ENCODE peak calls at places on chromosomes 11 and 22, in eight cellular contexts. One of them, this sample, is unnamed.

GRCh38 chr11:126158054-126158791 is 53.2 kb downstream of the RPUSD4 start:
- DNase-seq in stimulated activated CD4-positive, alpha-beta T cell treated with anti-CD3 and anti-CD28 coated beads, Interleukin-12 subunit alpha, Interleukin-12 subunit beta, amount 100 ng/mL, for 24 hours: no peak
- DNase-seq in activated CD4-positive, alpha-beta T cell treated with anti-CD3 and anti-CD28 coated beads for 36 hours: no peak
- DNase-seq in kidney glomerular epithelial cell: no peak
- DNase-seq in adrenal gland: no peak
- DNase-seq in caudate nucleus: no peak
- DNase-seq in NCI-H1092 treated with DMSO at 0.1 percent for 48 hours: no peak
- DNase-seq in MM.1S: no peak
- DNase-seq in this sample: no peak

GRCh38 chr11:122229078-122229477 is 113.1 kb upstream of the BLID start:
- DNase-seq in stimulated activated CD4-positive, alpha-beta T cell treated with anti-CD3 and anti-CD28 coated beads, Interleukin-12 subunit alpha, Interleukin-12 subunit beta, amount 100 ng/mL, for 24 hours: no peak
- DNase-seq in activated CD4-positive, alpha-beta T cell treated with anti-CD3 and anti-CD28 coated beads for 36 hours: no peak
- DNase-seq in kidney glomerular epithelial cell: peak
- DNase-seq in adrenal gland: no peak
- DNase-seq in caudate nucleus: no peak
- DNase-seq in NCI-H1092 treated with DMSO at 0.1 percent for 48 hours: no peak
- DNase-seq in MM.1S: no peak
- DNase-seq in this sample: no peak

GRCh38 chr11:117902001-117902855 is 25.8 kb upstream of the FXYD6 start:
- DNase-seq in stimulated activated CD4-positive, alpha-beta T cell treated with anti-CD3 and anti-CD28 coated beads, Interleukin-12 subunit alpha, Interleukin-12 subunit beta, amount 100 ng/mL, for 24 hours: no peak
- DNase-seq in activated CD4-positive, alpha-beta T cell treated with anti-CD3 and anti-CD28 coated beads for 36 hours: no peak
- DNase-seq in kidney glomerular epithelial cell: no peak
- DNase-seq in adrenal gland: no peak
- DNase-seq in caudate nucleus: no peak
- DNase-seq in NCI-H1092 treated with DMSO at 0.1 percent for 48 hours: no peak
- DNase-seq in MM.1S: no peak
- DNase-seq in this sample: no peak

GRCh38 chr11:44018127-44018521 is 29.7 kb upstream of the ACCSL start:
- DNase-seq in stimulated activated CD4-positive, alpha-beta T cell treated with anti-CD3 and anti-CD28 coated beads, Interleukin-12 subunit alpha, Interleukin-12 subunit beta, amount 100 ng/mL, for 24 hours: no peak
- DNase-seq in activated CD4-positive, alpha-beta T cell treated with anti-CD3 and anti-CD28 coated beads for 36 hours: no peak
- DNase-seq in kidney glomerular epithelial cell: no peak
- DNase-seq in adrenal gland: no peak
- DNase-seq in caudate nucleus: no peak
- DNase-seq in NCI-H1092 treated with DMSO at 0.1 percent for 48 hours: no peak
- DNase-seq in MM.1S: no peak
- DNase-seq in this sample: no peak

GRCh38 chr11:106842134-106842533 is 176.1 kb downstream of the GUCY1A2 start:
- DNase-seq in stimulated activated CD4-positive, alpha-beta T cell treated with anti-CD3 and anti-CD28 coated beads, Interleukin-12 subunit alpha, Interleukin-12 subunit beta, amount 100 ng/mL, for 24 hours: no peak
- DNase-seq in activated CD4-positive, alpha-beta T cell treated with anti-CD3 and anti-CD28 coated beads for 36 hours: no peak
- DNase-seq in kidney glomerular epithelial cell: no peak
- DNase-seq in adrenal gland: no peak
- DNase-seq in caudate nucleus: no peak
- DNase-seq in NCI-H1092 treated with DMSO at 0.1 percent for 48 hours: no peak
- DNase-seq in MM.1S: no peak
- DNase-seq in this sample: no peak

GRCh38 chr22:21761086-21761485 is 25.5 kb upstream of the YPEL1 start:
- DNase-seq in stimulated activated CD4-positive, alpha-beta T cell treated with anti-CD3 and anti-CD28 coated beads, Interleukin-12 subunit alpha, Interleukin-12 subunit beta, amount 100 ng/mL, for 24 hours: no peak
- DNase-seq in activated CD4-positive, alpha-beta T cell treated with anti-CD3 and anti-CD28 coated beads for 36 hours: peak
- DNase-seq in kidney glomerular epithelial cell: no peak
- DNase-seq in adrenal gland: no peak
- DNase-seq in caudate nucleus: no peak
- DNase-seq in NCI-H1092 treated with DMSO at 0.1 percent for 48 hours: no peak
- DNase-seq in MM.1S: no peak
- DNase-seq in this sample: no peak

GRCh38 chr22:43066844-43067385 is 22.3 kb downstream of the TTLL1 start:
- DNase-seq in stimulated activated CD4-positive, alpha-beta T cell treated with anti-CD3 and anti-CD28 coated beads, Interleukin-12 subunit alpha, Interleukin-12 subunit beta, amount 100 ng/mL, for 24 hours: no peak
- DNase-seq in activated CD4-positive, alpha-beta T cell treated with anti-CD3 and anti-CD28 coated beads for 36 hours: no peak
- DNase-seq in kidney glomerular epithelial cell: peak
- DNase-seq in adrenal gland: no peak
- DNase-seq in caudate nucleus: no peak
- DNase-seq in NCI-H1092 treated with DMSO at 0.1 percent for 48 hours: no peak
- DNase-seq in MM.1S: no peak
- DNase-seq in this sample: no peak

GRCh38 chr11:1039481-1040427 is 3.2 kb upstream of the MUC6 start:
- DNase-seq in stimulated activated CD4-positive, alpha-beta T cell treated with anti-CD3 and anti-CD28 coated beads, Interleukin-12 subunit alpha, Interleukin-12 subunit beta, amount 100 ng/mL, for 24 hours: no peak
- DNase-seq in activated CD4-positive, alpha-beta T cell treated with anti-CD3 and anti-CD28 coated beads for 36 hours: no peak
- DNase-seq in kidney glomerular epithelial cell: no peak
- DNase-seq in adrenal gland: no peak
- DNase-seq in caudate nucleus: no peak
- DNase-seq in NCI-H1092 treated with DMSO at 0.1 percent for 48 hours: no peak
- DNase-seq in MM.1S: no peak
- DNase-seq in this sample: no peak

GRCh38 chr11:93842034-93842433 is 8.4 kb downstream of the VSTM5 start:
- DNase-seq in stimulated activated CD4-positive, alpha-beta T cell treated with anti-CD3 and anti-CD28 coated beads, Interleukin-12 subunit alpha, Interleukin-12 subunit beta, amount 100 ng/mL, for 24 hours: no peak
- DNase-seq in activated CD4-positive, alpha-beta T cell treated with anti-CD3 and anti-CD28 coated beads for 36 hours: no peak
- DNase-seq in kidney glomerular epithelial cell: no peak
- DNase-seq in adrenal gland: no peak
- DNase-seq in caudate nucleus: no peak
- DNase-seq in NCI-H1092 treated with DMSO at 0.1 percent for 48 hours: no peak
- DNase-seq in MM.1S: no peak
- DNase-seq in this sample: no peak

GRCh38 chr11:66020618-66021357 is 5.5 kb downstream of the CATSPER1 start:
- DNase-seq in stimulated activated CD4-positive, alpha-beta T cell treated with anti-CD3 and anti-CD28 coated beads, Interleukin-12 subunit alpha, Interleukin-12 subunit beta, amount 100 ng/mL, for 24 hours: no peak
- DNase-seq in activated CD4-positive, alpha-beta T cell treated with anti-CD3 and anti-CD28 coated beads for 36 hours: peak
- DNase-seq in kidney glomerular epithelial cell: peak
- DNase-seq in adrenal gland: peak
- DNase-seq in caudate nucleus: no peak
- DNase-seq in NCI-H1092 treated with DMSO at 0.1 percent for 48 hours: no peak
- DNase-seq in MM.1S: no peak
- DNase-seq in this sample: no peak

GRCh38 chr22:39956932-39957664 is 3.1 kb upstream of the TMA7B start:
- DNase-seq in stimulated activated CD4-positive, alpha-beta T cell treated with anti-CD3 and anti-CD28 coated beads, Interleukin-12 subunit alpha, Interleukin-12 subunit beta, amount 100 ng/mL, for 24 hours: no peak
- DNase-seq in activated CD4-positive, alpha-beta T cell treated with anti-CD3 and anti-CD28 coated beads for 36 hours: no peak
- DNase-seq in kidney glomerular epithelial cell: no peak
- DNase-seq in adrenal gland: no peak
- DNase-seq in caudate nucleus: no peak
- DNase-seq in NCI-H1092 treated with DMSO at 0.1 percent for 48 hours: no peak
- DNase-seq in MM.1S: peak
- DNase-seq in this sample: no peak

GRCh38 chr11:17076517-17077239 is 789 bp downstream of the RPS13 start:
- DNase-seq in stimulated activated CD4-positive, alpha-beta T cell treated with anti-CD3 and anti-CD28 coated beads, Interleukin-12 subunit alpha, Interleukin-12 subunit beta, amount 100 ng/mL, for 24 hours: no peak
- DNase-seq in activated CD4-positive, alpha-beta T cell treated with anti-CD3 and anti-CD28 coated beads for 36 hours: no peak
- DNase-seq in kidney glomerular epithelial cell: no peak
- DNase-seq in adrenal gland: no peak
- DNase-seq in caudate nucleus: no peak
- DNase-seq in NCI-H1092 treated with DMSO at 0.1 percent for 48 hours: no peak
- DNase-seq in MM.1S: no peak
- DNase-seq in this sample: no peak

GRCh38 chr11:33529461-33529860 is 171.2 kb downstream of the C11orf91 start:
- DNase-seq in stimulated activated CD4-positive, alpha-beta T cell treated with anti-CD3 and anti-CD28 coated beads, Interleukin-12 subunit alpha, Interleukin-12 subunit beta, amount 100 ng/mL, for 24 hours: no peak
- DNase-seq in activated CD4-positive, alpha-beta T cell treated with anti-CD3 and anti-CD28 coated beads for 36 hours: no peak
- DNase-seq in kidney glomerular epithelial cell: no peak
- DNase-seq in adrenal gland: no peak
- DNase-seq in caudate nucleus: no peak
- DNase-seq in NCI-H1092 treated with DMSO at 0.1 percent for 48 hours: no peak
- DNase-seq in MM.1S: no peak
- DNase-seq in this sample: no peak

GRCh38 chr11:120532511-120533196 is 21.1 kb downstream of the GRIK4 start:
- DNase-seq in stimulated activated CD4-positive, alpha-beta T cell treated with anti-CD3 and anti-CD28 coated beads, Interleukin-12 subunit alpha, Interleukin-12 subunit beta, amount 100 ng/mL, for 24 hours: no peak
- DNase-seq in activated CD4-positive, alpha-beta T cell treated with anti-CD3 and anti-CD28 coated beads for 36 hours: no peak
- DNase-seq in kidney glomerular epithelial cell: peak
- DNase-seq in adrenal gland: peak
- DNase-seq in caudate nucleus: no peak
- DNase-seq in NCI-H1092 treated with DMSO at 0.1 percent for 48 hours: no peak
- DNase-seq in MM.1S: no peak
- DNase-seq in this sample: no peak

GRCh38 chr11:8289426-8290047 is 25.9 kb upstream of the LMO1 start:
- DNase-seq in stimulated activated CD4-positive, alpha-beta T cell treated with anti-CD3 and anti-CD28 coated beads, Interleukin-12 subunit alpha, Interleukin-12 subunit beta, amount 100 ng/mL, for 24 hours: no peak
- DNase-seq in activated CD4-positive, alpha-beta T cell treated with anti-CD3 and anti-CD28 coated beads for 36 hours: no peak
- DNase-seq in kidney glomerular epithelial cell: no peak
- DNase-seq in adrenal gland: no peak
- DNase-seq in caudate nucleus: no peak
- DNase-seq in NCI-H1092 treated with DMSO at 0.1 percent for 48 hours: peak
- DNase-seq in MM.1S: no peak
- DNase-seq in this sample: peak

GRCh38 chr11:130737041-130737830 is 179.0 kb downstream of the SNX19 start:
- DNase-seq in stimulated activated CD4-positive, alpha-beta T cell treated with anti-CD3 and anti-CD28 coated beads, Interleukin-12 subunit alpha, Interleukin-12 subunit beta, amount 100 ng/mL, for 24 hours: no peak
- DNase-seq in activated CD4-positive, alpha-beta T cell treated with anti-CD3 and anti-CD28 coated beads for 36 hours: no peak
- DNase-seq in kidney glomerular epithelial cell: no peak
- DNase-seq in adrenal gland: no peak
- DNase-seq in caudate nucleus: no peak
- DNase-seq in NCI-H1092 treated with DMSO at 0.1 percent for 48 hours: no peak
- DNase-seq in MM.1S: no peak
- DNase-seq in this sample: no peak

GRCh38 chr22:19959587-19960490 is 18.2 kb upstream of the TXNRD2 start:
- DNase-seq in stimulated activated CD4-positive, alpha-beta T cell treated with anti-CD3 and anti-CD28 coated beads, Interleukin-12 subunit alpha, Interleukin-12 subunit beta, amount 100 ng/mL, for 24 hours: no peak
- DNase-seq in activated CD4-positive, alpha-beta T cell treated with anti-CD3 and anti-CD28 coated beads for 36 hours: peak
- DNase-seq in kidney glomerular epithelial cell: no peak
- DNase-seq in adrenal gland: no peak
- DNase-seq in caudate nucleus: no peak
- DNase-seq in NCI-H1092 treated with DMSO at 0.1 percent for 48 hours: no peak
- DNase-seq in MM.1S: no peak
- DNase-seq in this sample: no peak

GRCh38 chr11:65429724-65430405 is 7.3 kb downstream of the NEAT1 start:
- DNase-seq in stimulated activated CD4-positive, alpha-beta T cell treated with anti-CD3 and anti-CD28 coated beads, Interleukin-12 subunit alpha, Interleukin-12 subunit beta, amount 100 ng/mL, for 24 hours: no peak
- DNase-seq in activated CD4-positive, alpha-beta T cell treated with anti-CD3 and anti-CD28 coated beads for 36 hours: peak
- DNase-seq in kidney glomerular epithelial cell: no peak
- DNase-seq in adrenal gland: peak
- DNase-seq in caudate nucleus: no peak
- DNase-seq in NCI-H1092 treated with DMSO at 0.1 percent for 48 hours: no peak
- DNase-seq in MM.1S: peak
- DNase-seq in this sample: peak

GRCh38 chr11:100930185-100930778 is 199.3 kb downstream of the PGR start:
- DNase-seq in stimulated activated CD4-positive, alpha-beta T cell treated with anti-CD3 and anti-CD28 coated beads, Interleukin-12 subunit alpha, Interleukin-12 subunit beta, amount 100 ng/mL, for 24 hours: no peak
- DNase-seq in activated CD4-positive, alpha-beta T cell treated with anti-CD3 and anti-CD28 coated beads for 36 hours: no peak
- DNase-seq in kidney glomerular epithelial cell: peak
- DNase-seq in adrenal gland: no peak
- DNase-seq in caudate nucleus: no peak
- DNase-seq in NCI-H1092 treated with DMSO at 0.1 percent for 48 hours: peak
- DNase-seq in MM.1S: peak
- DNase-seq in this sample: no peak

GRCh38 chr11:63504933-63505586 is 824 bp upstream of the LGALS12 start:
- DNase-seq in stimulated activated CD4-positive, alpha-beta T cell treated with anti-CD3 and anti-CD28 coated beads, Interleukin-12 subunit alpha, Interleukin-12 subunit beta, amount 100 ng/mL, for 24 hours: no peak
- DNase-seq in activated CD4-positive, alpha-beta T cell treated with anti-CD3 and anti-CD28 coated beads for 36 hours: no peak
- DNase-seq in kidney glomerular epithelial cell: no peak
- DNase-seq in adrenal gland: peak
- DNase-seq in caudate nucleus: no peak
- DNase-seq in NCI-H1092 treated with DMSO at 0.1 percent for 48 hours: no peak
- DNase-seq in MM.1S: no peak
- DNase-seq in this sample: no peak

GRCh38 chr22:19880786-19881569 is 26.3 kb upstream of the GNB1L start:
- DNase-seq in stimulated activated CD4-positive, alpha-beta T cell treated with anti-CD3 and anti-CD28 coated beads, Interleukin-12 subunit alpha, Interleukin-12 subunit beta, amount 100 ng/mL, for 24 hours: no peak
- DNase-seq in activated CD4-positive, alpha-beta T cell treated with anti-CD3 and anti-CD28 coated beads for 36 hours: no peak
- DNase-seq in kidney glomerular epithelial cell: peak
- DNase-seq in adrenal gland: peak
- DNase-seq in caudate nucleus: no peak
- DNase-seq in NCI-H1092 treated with DMSO at 0.1 percent for 48 hours: no peak
- DNase-seq in MM.1S: no peak
- DNase-seq in this sample: peak

GRCh38 chr11:68099474-68100405 is 21.4 kb downstream of the CHKA start:
- DNase-seq in stimulated activated CD4-positive, alpha-beta T cell treated with anti-CD3 and anti-CD28 coated beads, Interleukin-12 subunit alpha, Interleukin-12 subunit beta, amount 100 ng/mL, for 24 hours: no peak
- DNase-seq in activated CD4-positive, alpha-beta T cell treated with anti-CD3 and anti-CD28 coated beads for 36 hours: peak
- DNase-seq in kidney glomerular epithelial cell: no peak
- DNase-seq in adrenal gland: peak
- DNase-seq in caudate nucleus: no peak
- DNase-seq in NCI-H1092 treated with DMSO at 0.1 percent for 48 hours: peak
- DNase-seq in MM.1S: no peak
- DNase-seq in this sample: no peak